ENCODE peak calls at places on chromosomes 13 and 19, in ten cellular contexts. M is activated effector memory CD4-positive, alpha-beta T cell treated with Interleukin-2 at 50 U/mL for 16 hours; Z is thoracic aorta; H is stimulated activated CD4-positive, alpha-beta T cell treated with anti-CD3 and anti-CD28 coated beads, Interleukin-2, amount 100 ng/mL, for 24 hours; I is T-helper 1 cell; J is aorta; Y is NCI-H2081; P is mesendoderm; U is activated naive CD4-positive, alpha-beta T cell; K is brain microvascular endothelial cell. G is an unnamed sample.

GRCh38 chr13:43864921-43865320 is 14.6 kb downstream of the CCDC122 start:
- DNase-seq in I (no peak), M (no peak), P (no peak), U (no peak), Y (no peak), Z (no peak), H (no peak), K (no peak), J (no peak), G (no peak)

GRCh38 chr19:3810708-3811355 is 24.7 kb upstream of the MATK start:
- DNase-seq in Y (no peak), H (no peak), M (no peak), K (no peak), U (no peak), J (no peak), P (no peak), I (no peak), Z (no peak), G (peak)

GRCh38 chr13:110915874-110916670 is 1.2 kb upstream of the ANKRD10 start:
- DNase-seq in J (no peak), K (no peak), Z (no peak), H (no peak), I (no peak), P (no peak), M (no peak), U (no peak), Y (no peak), G (no peak)

GRCh38 chr13:77565635-77566034 is 30.1 kb downstream of the SCEL start:
- DNase-seq in P (peak), U (no peak), I (no peak), Z (no peak), M (no peak), K (peak), H (no peak), J (no peak), Y (peak), G (peak)

GRCh38 chr13:114161644-114162532 is 17.2 kb upstream of the CFAP97D2 start:
- DNase-seq in I (peak), P (no peak), Z (no peak), U (peak), H (peak), J (no peak), Y (no peak), M (peak), K (no peak), G (peak)

GRCh38 chr13:27384285-27384684 is 40.1 kb upstream of the GTF3A start:
- DNase-seq in K (no peak), I (no peak), P (no peak), Y (no peak), U (no peak), J (no peak), H (no peak), Z (no peak), M (no peak), G (no peak)

GRCh38 chr13:21231426-21231945 is 55.0 kb downstream of the MRPL57 start:
- DNase-seq in M (no peak), H (no peak), I (no peak), J (no peak), Y (no peak), K (peak), U (no peak), P (no peak), Z (no peak), G (no peak)

GRCh38 chr13:102724923-102725322 is 30.1 kb upstream of the METTL21C start:
- DNase-seq in U (no peak), Y (peak), M (no peak), H (no peak), Z (no peak), J (no peak), I (peak), P (peak), K (peak), G (peak)

GRCh38 chr19:5031231-5032100 is 62.6 kb downstream of the KDM4B start:
- DNase-seq in Y (peak), M (peak), H (peak), I (peak), Z (no peak), U (peak), J (peak), P (peak), K (peak), G (peak)

GRCh38 chr13:110062777-110063442 is 244.0 kb downstream of the COL4A1 start:
- DNase-seq in H (no peak), P (no peak), K (no peak), Y (no peak), Z (no peak), I (no peak), J (no peak), U (no peak), M (no peak), G (no peak)

GRCh38 chr19:41701401-41702075 is 6.9 kb upstream of the CEACAM5 start:
- DNase-seq in P (no peak), K (no peak), I (no peak), Y (no peak), J (peak), Z (no peak), U (no peak), M (no peak), H (peak), G (no peak)

GRCh38 chr13:74708629-74709028 is 574.4 kb upstream of the KLF12 start:
- DNase-seq in J (no peak), M (no peak), I (no peak), Y (no peak), Z (no peak), U (no peak), K (no peak), H (no peak), P (no peak), G (no peak)

GRCh38 chr19:43628646-43629326 is 9.4 kb upstream of the ZNF428 start:
- DNase-seq in Z (no peak), M (no peak), Y (no peak), I (no peak), H (no peak), U (no peak), P (no peak), J (no peak), K (no peak), G (no peak)

GRCh38 chr19:17739121-17739875 is 12.0 kb upstream of the FCHO1 start:
- DNase-seq in J (no peak), H (no peak), K (no peak), U (no peak), M (no peak), Z (no peak), I (no peak), P (no peak), Y (no peak), G (peak)

G was measured in left kidney.